ENCODE peak calls at places on chromosomes 5 and 9, in four cellular contexts. W is small intestine, O is A673, Q is sigmoid colon. B is an unnamed sample.

GRCh38 chr5:88653471-88653870 is 229.5 kb downstream of the MEF2C start:
- DNase-seq in W (no peak), O (no peak), Q (no peak), B (no peak)

GRCh38 chr9:96219615-96220257 is 82.2 kb downstream of the HSD17B3 start:
- DNase-seq in W (no peak), O (peak; percentile 39), Q (peak; percentile 63), B (no peak)

GRCh38 chr9:84711936-84712335 is 42.4 kb downstream of the NTRK2 start:
- DNase-seq in W (no peak), O (no peak), Q (no peak), B (peak; percentile 80)

GRCh38 chr9:96660693-96661248 is 5.7 kb upstream of the PRXL2C start:
- DNase-seq in W (no peak), O (no peak), Q (no peak), B (no peak)

GRCh38 chr9:134328841-134329575 is 2.8 kb downstream of the RXRA start:
- DNase-seq in W (peak; percentile 61), O (no peak), Q (peak; percentile 84), B (peak; percentile 87)

GRCh38 chr5:42591026-42591425 is 165.6 kb upstream of the CCDC152 start:
- DNase-seq in W (peak; percentile 4), O (no peak), Q (peak; percentile 69), B (peak; percentile 85)

GRCh38 chr9:137311171-137311970 is 9.3 kb upstream of the NRARP start:
- DNase-seq in W (peak; percentile 90), O (no peak), Q (no peak), B (no peak)

GRCh38 chr5:147575598-147575997 is 65.7 kb upstream of the DPYSL3 start:
- DNase-seq in W (no peak), O (no peak), Q (no peak), B (no peak)

GRCh38 chr5:80140496-80140895 is 105.3 kb downstream of the THBS4 start:
- DNase-seq in W (no peak), O (no peak), Q (no peak), B (no peak)

GRCh38 chr9:113636165-113636564 is 172.6 kb downstream of the RGS3 start:
- DNase-seq in W (no peak), O (no peak), Q (peak; percentile 58), B (peak; percentile 97)

GRCh38 chr9:121261107-121261460 is 6.9 kb upstream of the GSN start:
- DNase-seq in W (no peak), O (peak; percentile 93), Q (peak; percentile 72), B (peak; percentile 98)

GRCh38 chr5:41510176-41510831 is at the start of gene PLCXD3:
- DNase-seq in W (peak; percentile 43), O (peak; percentile 84), Q (peak; percentile 60), B (no peak)

GRCh38 chr5:145574889-145575573 is 260.1 kb downstream of the PRELID2 start:
- DNase-seq in W (no peak), O (no peak), Q (no peak), B (no peak)

GRCh38 chr5:78509884-78510769 is 138.4 kb downstream of the LHFPL2 start:
- DNase-seq in W (peak; percentile 78), O (no peak), Q (peak; percentile 88), B (no peak)

GRCh38 chr9:3285365-3286161 is 240.2 kb downstream of the RFX3 start:
- DNase-seq in W (no peak), O (peak; percentile 68), Q (no peak), B (no peak)

GRCh38 chr9:106718996-106719395 is 144.0 kb upstream of the ZNF462 start:
- DNase-seq in W (no peak), O (no peak), Q (no peak), B (peak; percentile 5)

GRCh38 chr9:93302586-93303257 is 118.8 kb downstream of the WNK2 start:
- DNase-seq in W (peak; percentile 75), O (peak; percentile 60), Q (peak; percentile 68), B (peak; percentile 74)

GRCh38 chr9:14769235-14769580 is 46.7 kb upstream of the CER1 start:
- DNase-seq in W (no peak), O (peak; percentile 61), Q (no peak), B (no peak)

GRCh38 chr5:135140805-135141204 is 106.8 kb upstream of the PITX1 start:
- DNase-seq in W (peak; percentile 33), O (no peak), Q (peak; percentile 74), B (no peak)

GRCh38 chr5:159837860-159838259 is 78.4 kb upstream of the ADRA1B start:
- DNase-seq in W (no peak), O (no peak), Q (no peak), B (no peak)

GRCh38 chr5:150515446-150515845 is 7.5 kb downstream of the NDST1 start:
- DNase-seq in W (no peak), O (no peak), Q (peak; percentile 84), B (peak; percentile 43)

GRCh38 chr9:21657966-21658667 is 144.3 kb upstream of the MTAP start:
- DNase-seq in W (no peak), O (no peak), Q (no peak), B (no peak)

GRCh38 chr5:158952951-158953350 is 146.8 kb downstream of the EBF1 start:
- DNase-seq in W (no peak), O (no peak), Q (no peak), B (no peak)

GRCh38 chr9:105329729-105330082 is 85.3 kb downstream of the SLC44A1 start:
- DNase-seq in W (no peak), O (no peak), Q (no peak), B (no peak)
- H3K4me1 ChIP-seq in W (peaks cover 4% of the 10 kb centered on the region), O (no peaks in the 10 kb centered on the region), Q (no peaks in the 10 kb centered on the region), B (no peaks in the 10 kb centered on the region)

GRCh38 chr9:104927216-104927911 is 591 bp downstream of the ABCA1 start:
- DNase-seq in W (peak; percentile 47), O (peak; percentile 10), Q (peak; percentile 77), B (no peak)

GRCh38 chr9:104921067-104921741 is 6.8 kb downstream of the ABCA1 start:
- DNase-seq in W (no peak), O (no peak), Q (no peak), B (no peak)

GRCh38 chr9:104923740-104924139 is 4.2 kb downstream of the ABCA1 start:
- DNase-seq in W (no peak), O (no peak), Q (no peak), B (no peak)

GRCh38 chr9:104927912-104928740 is at the start of gene ABCA1:
- DNase-seq in W (peak; percentile 85), O (peak; percentile 79), Q (peak; percentile 99), B (no peak)

GRCh38 chr9:104923289-104923688 is 4.7 kb downstream of the ABCA1 start:
- DNase-seq in W (no peak), O (no peak), Q (no peak), B (no peak)
- H3K27ac ChIP-seq in W (no peak overlapping the region), O (no peak overlapping the region), Q (peak overlapping the region; percentile 97), B (no peak overlapping the region)

DNA sequence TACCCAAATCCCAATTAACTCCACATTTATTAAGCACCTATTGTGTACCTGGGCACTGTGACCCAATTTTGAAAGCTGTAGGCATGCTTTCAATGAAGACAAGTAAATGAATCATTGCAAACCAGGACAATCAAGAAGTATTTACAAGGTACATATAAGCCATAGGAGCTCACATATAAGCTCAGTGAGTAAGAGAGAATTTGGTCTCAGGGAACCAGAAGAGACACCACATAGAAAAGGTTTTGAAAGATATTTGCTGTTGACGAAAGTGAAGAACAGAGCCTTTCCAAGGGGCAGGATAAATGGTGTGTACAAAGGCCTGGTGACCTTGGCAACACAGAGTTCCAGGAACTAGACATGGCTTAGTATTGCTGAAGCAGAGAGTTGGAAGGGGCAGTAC is 187.6 kb downstream of the CD180 start:
- DNase-seq in W (no peak), O (no peak), Q (no peak), B (no peak)
- H3K4me1 ChIP-seq in W (peaks cover 4% of the 10 kb centered on the region), O (peaks cover 3% of the 10 kb centered on the region), Q (peaks cover 37% of the 10 kb centered on the region), B (peaks cover 4% of the 10 kb centered on the region)

GRCh38 chr9:70413798-70414775 is at the start of gene KLF9:
- DNase-seq in W (peak; percentile 99), O (peak; percentile 92), Q (peak; percentile 100), B (peak; percentile 88)
- H3K27ac ChIP-seq in W (peak within 1 kb of the TSS; percentile 100), O (peak within 1 kb of the TSS; percentile 87), Q (peak within 1 kb of the TSS; percentile 100), B (peak within 1 kb of the TSS; percentile 67)

DNA sequence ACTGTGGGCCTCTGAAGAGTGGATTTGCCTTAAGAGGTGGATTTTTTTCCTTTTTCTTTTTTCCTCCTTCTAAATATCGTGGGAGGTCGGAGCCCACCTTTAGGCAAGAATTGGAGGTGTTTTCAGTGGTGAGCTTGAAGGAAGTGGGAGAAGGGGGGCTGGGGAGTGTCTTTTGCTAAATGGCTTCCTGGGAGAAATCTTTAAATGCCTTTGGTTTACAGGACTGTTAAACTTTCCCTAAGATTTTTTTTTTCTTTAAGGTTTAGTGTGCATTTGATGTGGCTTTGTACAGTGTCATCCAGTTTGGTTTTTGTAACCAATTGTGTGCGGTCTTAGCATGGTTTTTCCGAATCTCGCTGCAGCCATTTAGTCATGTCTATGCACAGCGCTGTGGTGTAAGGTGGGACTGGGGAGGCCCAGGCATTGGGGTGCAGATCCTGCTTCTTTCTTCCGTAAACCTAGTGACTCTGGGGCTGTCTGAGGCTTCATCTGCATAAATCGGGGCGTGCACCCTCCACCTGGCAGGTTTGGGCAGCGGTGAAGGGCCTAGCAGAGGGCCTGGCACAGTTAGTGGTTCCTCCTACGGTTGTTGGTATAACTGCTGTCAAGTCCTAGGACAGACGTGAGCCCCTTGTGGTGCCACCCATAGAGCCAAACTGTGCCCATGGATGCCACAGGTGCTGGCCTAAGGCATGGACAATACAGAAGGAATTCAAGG is 1.3 kb downstream of the PRRC2B start:
- DNase-seq in W (peak; percentile 63), O (no peak), Q (no peak), B (peak; percentile 42)
- H3K4me1 ChIP-seq in W (peaks cover 7% of the 10 kb centered on the region), O (peaks cover 34% of the 10 kb centered on the region), Q (peaks cover 48% of the 10 kb centered on the region), B (peaks cover 20% of the 10 kb centered on the region)

DNA sequence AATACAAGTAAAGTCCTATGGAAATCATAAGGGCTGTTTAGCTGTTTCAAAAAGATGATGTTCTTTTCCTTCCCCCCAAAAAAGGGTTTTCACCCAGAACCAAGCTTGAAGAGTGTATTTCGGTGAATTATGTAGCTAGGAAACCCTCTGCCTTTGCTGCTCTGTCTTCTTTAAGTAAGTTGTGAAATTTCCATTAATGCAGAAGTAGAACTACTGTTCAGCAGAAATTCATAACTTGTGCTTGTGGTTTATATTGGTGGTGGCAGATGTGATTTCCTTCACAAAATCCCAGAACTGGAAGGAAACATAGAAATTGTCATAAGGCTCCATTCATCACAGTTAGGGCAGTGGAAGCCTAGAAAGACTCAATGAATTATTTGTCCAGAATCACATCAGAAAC is 42.0 kb upstream of the DAB2 start:
- DNase-seq in W (no peak), O (no peak), Q (no peak), B (no peak)
- H3K27ac ChIP-seq in W (no peak overlapping the region), O (no peak overlapping the region), Q (no peak overlapping the region), B (no peak overlapping the region)

GRCh38 chr9:129627556-129628492 is 1.9 kb downstream of the NTMT1 start:
- DNase-seq in W (no peak), O (peak; percentile 37), Q (no peak), B (peak; percentile 57)

GRCh38 chr9:129624947-129625346 is 1.0 kb upstream of the NTMT1 start:
- DNase-seq in W (no peak), O (no peak), Q (no peak), B (no peak)

GRCh38 chr9:129628709-129629108 is 2.7 kb downstream of the NTMT1 start:
- DNase-seq in W (no peak), O (no peak), Q (no peak), B (no peak)

GRCh38 chr9:129626079-129626943 is at the start of gene NTMT1:
- DNase-seq in W (peak; percentile 84), O (peak; percentile 88), Q (peak; percentile 94), B (peak; percentile 90)

DNA sequence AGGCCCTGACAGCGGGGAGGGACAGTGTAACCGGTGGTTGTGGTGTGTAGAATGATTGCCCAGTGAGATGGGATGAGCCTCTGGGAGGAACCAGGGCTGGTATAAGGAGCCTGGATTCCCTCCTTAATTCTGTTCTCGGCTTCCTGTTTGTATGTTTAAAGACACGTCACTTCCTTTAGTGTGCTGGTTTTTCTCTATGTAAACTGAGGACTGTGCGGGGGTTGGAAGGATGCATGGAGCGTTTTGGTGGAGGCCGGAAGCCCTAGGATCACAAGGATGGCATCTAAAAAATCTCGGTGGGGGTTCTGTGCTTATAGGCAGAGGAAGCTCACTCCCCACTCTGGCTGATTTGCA is 958 bp downstream of the NTMT1 start:
- DNase-seq in W (no peak), O (peak; percentile 71), Q (no peak), B (no peak)
- H3K4me1 ChIP-seq in W (peaks cover 5% of the 10 kb centered on the region), O (peaks cover 40% of the 10 kb centered on the region), Q (peaks cover 46% of the 10 kb centered on the region), B (peaks cover 18% of the 10 kb centered on the region)